ENCODE peak calls at places on chromosomes 11 and 22, in seven cellular contexts. One of them, this sample, is unnamed.

GRCh38 chr22:38873469-38874411 is 1.7 kb upstream of the CBX6 start:
- DNase-seq in mucosa of descending colon: no peak
- DNase-seq in adrenal gland: no peak
- DNase-seq in HCT116: no peak
- DNase-seq in IMR-90: no peak
- DNase-seq in endodermal cell: peak
- DNase-seq in neural progenitor cell: no peak
- DNase-seq in this sample: no peak

GRCh38 chr11:44315947-44316387 is 6.0 kb upstream of the ALX4 start:
- DNase-seq in neural progenitor cell: peak
- DNase-seq in adrenal gland: no peak
- DNase-seq in mucosa of descending colon: no peak
- DNase-seq in HCT116: no peak
- DNase-seq in endodermal cell: peak
- DNase-seq in IMR-90: peak
- DNase-seq in this sample: peak

GRCh38 chr11:441418-442274 is at the start of gene ANO9:
- DNase-seq in adrenal gland: no peak
- DNase-seq in IMR-90: no peak
- DNase-seq in endodermal cell: peak
- DNase-seq in HCT116: no peak
- DNase-seq in neural progenitor cell: peak
- DNase-seq in mucosa of descending colon: peak
- DNase-seq in this sample: peak

GRCh38 chr11:122815900-122816299 is 22.4 kb upstream of the CRTAM start:
- DNase-seq in IMR-90: no peak
- DNase-seq in endodermal cell: no peak
- DNase-seq in HCT116: no peak
- DNase-seq in adrenal gland: no peak
- DNase-seq in mucosa of descending colon: no peak
- DNase-seq in neural progenitor cell: no peak
- DNase-seq in this sample: no peak

GRCh38 chr11:132126973-132127900 is 756.8 kb downstream of the NTM start:
- DNase-seq in HCT116: no peak
- DNase-seq in endodermal cell: peak
- DNase-seq in mucosa of descending colon: no peak
- DNase-seq in adrenal gland: peak
- DNase-seq in neural progenitor cell: peak
- DNase-seq in IMR-90: peak
- DNase-seq in this sample: peak

GRCh38 chr11:58659404-58659803 is 36.9 kb downstream of the CNTF start:
- DNase-seq in mucosa of descending colon: no peak
- DNase-seq in IMR-90: no peak
- DNase-seq in adrenal gland: no peak
- DNase-seq in endodermal cell: no peak
- DNase-seq in HCT116: peak
- DNase-seq in neural progenitor cell: no peak
- DNase-seq in this sample: peak

GRCh38 chr11:123246749-123247497 is 51.9 kb upstream of the CLMP start:
- DNase-seq in adrenal gland: peak
- DNase-seq in mucosa of descending colon: peak
- DNase-seq in endodermal cell: peak
- DNase-seq in IMR-90: peak
- DNase-seq in HCT116: peak
- DNase-seq in neural progenitor cell: peak
- DNase-seq in this sample: peak

GRCh38 chr11:31689559-31689958 is 121.6 kb downstream of the PAX6 start:
- DNase-seq in mucosa of descending colon: no peak
- DNase-seq in HCT116: no peak
- DNase-seq in adrenal gland: no peak
- DNase-seq in endodermal cell: no peak
- DNase-seq in neural progenitor cell: no peak
- DNase-seq in IMR-90: no peak
- DNase-seq in this sample: no peak

GRCh38 chr11:71425851-71426250 is 22.3 kb downstream of the DHCR7 start:
- DNase-seq in mucosa of descending colon: no peak
- DNase-seq in endodermal cell: no peak
- DNase-seq in HCT116: no peak
- DNase-seq in neural progenitor cell: no peak
- DNase-seq in IMR-90: no peak
- DNase-seq in adrenal gland: no peak
- DNase-seq in this sample: no peak

GRCh38 chr11:109527496-109527895 is 105.5 kb downstream of the C11orf87 start:
- DNase-seq in mucosa of descending colon: no peak
- DNase-seq in HCT116: no peak
- DNase-seq in endodermal cell: no peak
- DNase-seq in adrenal gland: no peak
- DNase-seq in IMR-90: peak
- DNase-seq in neural progenitor cell: no peak
- DNase-seq in this sample: no peak

GRCh38 chr11:78957481-78958245 is 383.0 kb upstream of the NARS2 start:
- DNase-seq in mucosa of descending colon: no peak
- DNase-seq in endodermal cell: no peak
- DNase-seq in IMR-90: peak
- DNase-seq in neural progenitor cell: no peak
- DNase-seq in HCT116: no peak
- DNase-seq in adrenal gland: no peak
- DNase-seq in this sample: no peak

DNA sequence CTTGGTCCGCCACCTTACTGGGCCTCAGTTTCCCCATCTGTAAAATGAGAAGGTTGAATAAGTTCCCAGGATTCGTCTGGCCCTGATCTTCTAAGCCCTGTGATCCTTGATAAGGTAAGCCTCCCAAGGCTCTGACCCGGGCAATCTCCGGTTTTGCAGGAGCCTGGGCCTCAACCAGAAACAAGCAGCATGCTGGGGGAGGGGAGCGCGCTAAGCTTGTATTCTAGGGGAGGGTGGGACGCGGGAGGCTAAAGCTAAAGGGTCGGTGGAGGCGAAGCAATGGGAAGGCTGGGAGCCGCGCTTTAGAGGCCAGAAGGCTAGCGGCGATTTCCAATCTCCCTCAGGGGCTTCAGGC is 801 bp downstream of the PTPN5 start:
- DNase-seq in endodermal cell: peak
- DNase-seq in mucosa of descending colon: no peak
- DNase-seq in HCT116: no peak
- DNase-seq in neural progenitor cell: no peak
- DNase-seq in adrenal gland: no peak
- DNase-seq in IMR-90: no peak
- DNase-seq in this sample: no peak
- H3K4me3 ChIP-seq in endodermal cell: peak
- H3K4me3 ChIP-seq in mucosa of descending colon: no peak
- H3K4me3 ChIP-seq in HCT116: no peak
- H3K4me3 ChIP-seq in neural progenitor cell: peak
- H3K4me3 ChIP-seq in adrenal gland: no peak
- H3K4me3 ChIP-seq in IMR-90: no peak
- H3K4me3 ChIP-seq in this sample: no peak

GRCh38 chr11:2709429-2709828 is 9.6 kb upstream of the KCNQ1OT1 start:
- DNase-seq in IMR-90: peak
- DNase-seq in adrenal gland: no peak
- DNase-seq in mucosa of descending colon: no peak
- DNase-seq in HCT116: no peak
- DNase-seq in endodermal cell: no peak
- DNase-seq in neural progenitor cell: no peak
- DNase-seq in this sample: no peak
- H3K4me3 ChIP-seq in IMR-90: no peak
- H3K4me3 ChIP-seq in adrenal gland: no peak
- H3K4me3 ChIP-seq in mucosa of descending colon: no peak
- H3K4me3 ChIP-seq in HCT116: no peak
- H3K4me3 ChIP-seq in endodermal cell: no peak
- H3K4me3 ChIP-seq in neural progenitor cell: no peak
- H3K4me3 ChIP-seq in this sample: no peak

GRCh38 chr11:33658195-33658900 is 42.3 kb downstream of the C11orf91 start:
- DNase-seq in IMR-90: no peak
- DNase-seq in adrenal gland: no peak
- DNase-seq in mucosa of descending colon: no peak
- DNase-seq in HCT116: no peak
- DNase-seq in neural progenitor cell: no peak
- DNase-seq in endodermal cell: peak
- DNase-seq in this sample: no peak
- H3K4me3 ChIP-seq in IMR-90: no peak
- H3K4me3 ChIP-seq in adrenal gland: no peak
- H3K4me3 ChIP-seq in mucosa of descending colon: no peak
- H3K4me3 ChIP-seq in HCT116: no peak
- H3K4me3 ChIP-seq in neural progenitor cell: no peak
- H3K4me3 ChIP-seq in endodermal cell: no peak
- H3K4me3 ChIP-seq in this sample: no peak

DNA sequence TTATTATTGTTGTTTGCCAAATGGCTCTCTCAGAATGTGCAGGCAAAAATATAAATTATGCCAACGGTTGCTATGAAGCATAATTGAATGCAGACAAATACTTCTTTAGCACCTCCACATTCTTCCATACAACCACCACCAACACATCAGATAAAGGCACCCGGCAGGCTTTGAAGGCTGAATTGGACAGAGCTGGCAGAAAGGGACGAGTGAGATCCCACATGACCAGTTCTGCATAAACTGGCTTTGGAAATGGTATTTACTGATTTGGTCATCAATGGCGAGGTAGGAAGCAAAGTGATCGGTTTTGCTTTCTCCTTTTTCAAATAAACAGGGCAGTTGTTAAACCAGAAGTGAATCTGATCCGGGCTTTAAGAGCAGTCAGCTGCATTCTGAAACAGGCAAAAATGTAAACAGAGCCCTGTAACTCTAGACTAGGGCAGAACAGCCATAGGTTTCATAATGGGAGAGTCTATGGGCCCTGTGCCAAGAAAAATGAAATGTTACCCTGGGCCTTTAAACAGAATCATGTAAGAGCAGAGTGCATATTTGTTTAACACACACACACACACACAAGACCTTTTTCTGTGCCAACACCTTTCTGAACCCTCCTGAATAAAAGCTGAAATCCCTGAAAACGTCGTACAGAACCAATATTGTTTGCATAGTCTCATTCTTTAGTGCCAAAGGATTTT is 97.7 kb downstream of the MPPED2 start:
- DNase-seq in endodermal cell: no peak
- DNase-seq in neural progenitor cell: no peak
- DNase-seq in HCT116: no peak
- DNase-seq in IMR-90: peak
- DNase-seq in mucosa of descending colon: no peak
- DNase-seq in adrenal gland: no peak
- DNase-seq in this sample: no peak
- H3K4me3 ChIP-seq in endodermal cell: no peak
- H3K4me3 ChIP-seq in neural progenitor cell: no peak
- H3K4me3 ChIP-seq in HCT116: no peak
- H3K4me3 ChIP-seq in IMR-90: peak
- H3K4me3 ChIP-seq in mucosa of descending colon: no peak
- H3K4me3 ChIP-seq in adrenal gland: no peak
- H3K4me3 ChIP-seq in this sample: no peak

DNA sequence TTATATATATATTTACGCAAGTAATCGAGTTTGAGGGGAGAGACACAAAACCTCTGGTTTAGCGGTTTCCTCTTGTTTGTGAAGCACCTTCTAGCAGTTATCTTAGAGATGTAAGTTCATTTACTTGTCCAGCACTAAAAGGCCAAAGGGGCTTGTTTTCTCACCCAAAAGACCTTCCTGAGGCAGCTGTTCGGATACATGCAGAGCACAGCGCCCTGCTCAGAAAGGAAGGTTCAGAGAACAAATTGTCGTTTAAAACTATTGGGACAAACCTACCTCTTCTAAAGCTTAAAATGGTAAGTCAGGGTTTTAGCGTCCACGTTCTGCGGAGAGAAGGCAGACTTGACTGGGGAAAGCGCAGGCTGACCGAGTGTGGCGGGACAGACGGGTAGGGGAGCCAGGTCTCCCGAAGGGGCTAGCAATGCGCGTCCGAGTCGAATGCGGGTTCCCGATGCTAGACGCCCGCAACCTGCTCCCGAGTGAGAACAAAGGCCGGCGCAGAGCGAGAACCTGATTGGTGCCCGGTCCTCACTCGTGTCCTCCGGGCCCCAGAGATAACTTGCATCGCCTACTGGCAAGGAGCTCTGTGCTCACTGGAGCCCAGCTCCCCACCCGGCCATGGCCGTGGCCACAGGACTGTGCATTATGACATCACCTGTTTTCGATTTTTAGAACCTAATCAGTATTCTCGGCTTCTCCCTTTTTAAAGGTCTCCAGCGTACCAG is 1.0 kb upstream of the SESN3 start:
- DNase-seq in mucosa of descending colon: peak
- DNase-seq in endodermal cell: peak
- DNase-seq in adrenal gland: peak
- DNase-seq in IMR-90: no peak
- DNase-seq in HCT116: no peak
- DNase-seq in neural progenitor cell: peak
- DNase-seq in this sample: peak
- H3K4me3 ChIP-seq in mucosa of descending colon: no peak
- H3K4me3 ChIP-seq in endodermal cell: peak
- H3K4me3 ChIP-seq in adrenal gland: no peak
- H3K4me3 ChIP-seq in IMR-90: peak
- H3K4me3 ChIP-seq in HCT116: peak
- H3K4me3 ChIP-seq in neural progenitor cell: peak
- H3K4me3 ChIP-seq in this sample: peak

DNA sequence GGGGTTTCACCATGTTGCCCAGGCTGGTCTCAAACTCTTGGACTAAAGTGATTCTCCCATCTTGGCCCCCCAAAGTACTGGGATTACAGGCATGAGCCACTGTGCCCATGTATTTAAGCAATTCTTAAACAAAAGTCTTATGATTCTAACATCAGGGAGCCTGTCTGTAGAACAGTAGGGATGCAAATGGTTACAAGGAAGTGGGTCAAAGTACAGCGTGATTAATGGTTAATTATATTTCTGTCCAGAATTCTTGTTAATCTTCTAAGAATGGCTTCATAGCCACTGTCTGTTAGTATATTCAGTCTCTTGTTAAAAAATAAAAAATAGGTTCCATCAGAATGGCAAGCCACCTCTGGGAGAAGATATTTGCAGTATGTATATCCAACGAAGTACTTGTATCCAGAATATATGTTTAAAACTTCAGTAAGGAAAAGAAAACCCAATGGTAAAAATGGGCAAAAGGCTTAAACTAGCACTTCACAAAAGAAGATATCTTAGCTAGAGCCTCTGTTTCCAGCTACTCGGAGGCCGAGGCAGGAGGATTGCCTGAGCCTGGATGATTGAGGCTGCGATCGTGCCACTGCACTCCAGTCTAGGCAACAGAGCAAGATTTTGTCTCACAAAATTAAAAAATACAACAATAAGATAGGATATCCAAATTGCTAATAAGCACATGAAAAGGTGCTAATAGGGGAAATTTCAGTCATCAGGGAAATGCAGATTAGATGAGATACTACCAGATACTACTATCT is 22.9 kb downstream of the ATG13 start:
- DNase-seq in adrenal gland: no peak
- DNase-seq in HCT116: no peak
- DNase-seq in neural progenitor cell: no peak
- DNase-seq in endodermal cell: no peak
- DNase-seq in mucosa of descending colon: no peak
- DNase-seq in IMR-90: no peak
- DNase-seq in this sample: no peak
- H3K4me3 ChIP-seq in adrenal gland: no peak
- H3K4me3 ChIP-seq in HCT116: no peak
- H3K4me3 ChIP-seq in neural progenitor cell: no peak
- H3K4me3 ChIP-seq in endodermal cell: no peak
- H3K4me3 ChIP-seq in mucosa of descending colon: no peak
- H3K4me3 ChIP-seq in IMR-90: no peak
- H3K4me3 ChIP-seq in this sample: no peak

This sample was measured in Peyer's patch.